ENCODE peak calls at places on chromosomes 4 and X, in four cellular contexts. Y is K562, T is HepG2, F is H1. L is an unnamed sample.

GRCh38 chrX:151722241-151722846 is 6.5 kb downstream of the FATE1 start:
- DNase-seq in Y (peak), T (peak), F (peak), L (peak)

GRCh38 chr4:141016117-141016798 is 117.0 kb downstream of the RNF150 start:
- DNase-seq in Y (no peak), T (no peak), F (no peak), L (no peak)

GRCh38 chr4:24428850-24429249 is 155.5 kb downstream of the DHX15 start:
- DNase-seq in Y (no peak), T (no peak), F (no peak), L (no peak)

GRCh38 chr4:101101072-101101471 is 246.3 kb downstream of the PPP3CA start:
- DNase-seq in Y (no peak), T (no peak), F (no peak), L (no peak)

GRCh38 chr4:9937078-9937477 is 84.2 kb downstream of the SLC2A9 start:
- DNase-seq in Y (no peak), T (no peak), F (no peak), L (no peak)

GRCh38 chr4:109719604-109720003 is 10.3 kb downstream of the PLA2G12A start:
- DNase-seq in Y (no peak), T (no peak), F (no peak), L (no peak)

GRCh38 chr4:34861661-34862060 is 1382.7 kb downstream of the ARAP2 start:
- DNase-seq in Y (no peak), T (no peak), F (no peak), L (no peak)

GRCh38 chr4:6763330-6763851 is 19.1 kb upstream of the KIAA0232 start:
- DNase-seq in Y (peak), T (no peak), F (no peak), L (peak)

GRCh38 chr4:825063-825968 is 613 bp downstream of the CPLX1 start:
- DNase-seq in Y (peak), T (no peak), F (no peak), L (no peak)

GRCh38 chrX:96692454-96692853 is 7.8 kb downstream of the DIAPH2 start:
- DNase-seq in Y (no peak), T (no peak), F (no peak), L (no peak)

GRCh38 chrX:10832103-10832502 is 211.7 kb upstream of the MID1 start:
- DNase-seq in Y (no peak), T (no peak), F (no peak), L (no peak)

GRCh38 chrX:10828640-10829039 is 208.3 kb upstream of the MID1 start:
- DNase-seq in Y (no peak), T (no peak), F (no peak), L (no peak)

DNA sequence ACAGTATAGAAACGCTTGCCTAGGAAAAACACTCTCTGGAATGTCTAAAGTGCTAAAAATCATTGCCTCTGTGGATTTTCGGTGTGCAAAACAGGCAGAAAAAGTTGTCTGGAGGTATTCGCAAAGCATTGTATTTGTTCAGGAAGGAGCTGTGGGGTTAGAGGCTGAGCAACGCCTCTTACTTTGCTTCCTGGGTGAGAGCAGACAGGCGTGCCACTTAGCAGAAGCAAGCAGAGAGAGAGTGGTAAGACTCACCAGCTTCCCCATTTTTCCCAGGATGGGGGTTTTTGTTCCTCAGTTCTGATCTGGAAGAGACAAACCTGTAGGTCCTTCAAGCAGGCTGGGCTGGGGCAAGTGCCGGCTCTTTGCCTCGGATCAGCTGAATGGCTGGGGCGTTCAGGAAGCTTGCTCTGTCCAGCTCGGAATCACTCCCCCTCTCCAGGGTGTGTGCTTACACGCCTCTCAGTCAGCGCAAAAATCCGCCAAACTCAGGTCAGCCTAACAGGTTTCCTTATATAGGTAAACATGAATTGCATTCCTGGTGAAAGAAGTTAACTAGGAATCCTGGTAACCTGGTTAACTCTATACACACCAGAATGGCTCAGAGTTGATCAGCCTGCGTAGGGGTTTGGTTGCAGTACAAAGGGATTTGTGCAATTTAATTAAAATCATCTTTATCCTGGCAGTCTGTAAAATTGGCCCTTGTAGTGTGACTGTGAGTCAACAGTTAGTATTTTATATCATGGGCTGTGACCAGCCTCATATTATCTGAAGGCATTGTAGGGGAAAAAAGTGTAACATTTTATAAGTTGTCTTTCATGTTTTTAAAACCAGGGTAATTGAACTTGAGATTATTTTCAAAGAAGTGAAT is 213.1 kb upstream of the MID1 start:
- DNase-seq in Y (peak), T (peak), F (peak), L (peak)
- TF ChIP-seq RAD21 in Y (no peak), T (no peak), F (no peak), L (no peak)

GRCh38 chrX:46330513-46330912 is 214.7 kb downstream of the ZNF674 start:
- DNase-seq in Y (no peak), T (no peak), F (no peak), L (no peak)

GRCh38 chrX:46328133-46328532 is 217.1 kb downstream of the ZNF674 start:
- DNase-seq in Y (no peak), T (no peak), F (no peak), L (no peak)

GRCh38 chrX:46330981-46331380 is 214.2 kb downstream of the ZNF674 start:
- DNase-seq in Y (no peak), T (no peak), F (no peak), L (no peak)

GRCh38 chrX:46333550-46333949 is 211.7 kb downstream of the ZNF674 start:
- DNase-seq in Y (no peak), T (no peak), F (no peak), L (no peak)
- TF ChIP-seq PHF8 in Y (no peak), T (no peak), F (no peak), L (no peak)

DNA sequence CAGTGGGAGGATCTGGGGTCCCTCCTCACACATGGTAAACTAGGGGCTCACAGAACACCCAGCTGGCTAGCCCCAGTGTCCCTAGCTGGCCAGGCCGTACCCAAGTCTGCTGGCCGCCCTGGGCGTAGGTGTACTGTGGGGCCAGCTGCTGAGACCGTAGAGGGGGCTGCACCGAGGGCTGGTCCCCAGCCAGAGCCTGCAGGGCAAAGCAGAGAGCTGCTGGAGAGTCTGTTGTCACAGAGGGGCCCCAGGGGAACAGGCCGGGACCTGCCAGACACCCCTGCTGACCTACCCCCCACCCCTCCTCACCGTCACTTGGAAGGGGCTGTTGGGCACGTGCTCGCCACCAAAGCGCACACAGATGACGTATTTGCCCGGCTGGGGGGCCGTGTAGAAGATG is 19.9 kb downstream of the FLNA start:
- DNase-seq in Y (no peak), T (no peak), F (no peak), L (no peak)
- TF ChIP-seq RAD21 in Y (no peak), T (no peak), F (no peak), L (no peak)

GRCh38 chr4:123399638-123400358 is 3.2 kb downstream of the SPRY1 start:
- DNase-seq in Y (no peak), T (no peak), F (no peak), L (no peak)
- TF ChIP-seq PHF8 in Y (peak), T (no peak), F (no peak), L (no peak)

DNA sequence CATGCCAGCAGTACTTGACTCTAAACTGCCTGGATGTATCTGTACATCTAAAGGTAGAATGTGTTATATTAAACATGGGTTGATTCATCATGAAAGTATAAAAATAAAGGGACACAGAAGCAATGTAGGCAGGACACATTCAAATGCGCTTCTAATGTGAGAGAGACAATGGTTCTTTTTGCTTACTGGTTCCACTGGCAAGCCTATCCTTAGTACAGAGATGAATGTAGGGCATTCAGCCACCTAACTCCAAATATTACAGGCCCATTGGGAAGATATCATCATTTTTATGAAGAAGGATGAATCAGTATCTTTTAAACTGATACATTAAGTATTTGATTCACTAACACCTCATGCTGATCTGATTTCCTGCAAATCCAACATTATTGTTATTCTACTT is 18.0 kb downstream of the CDKL2 start:
- DNase-seq in Y (no peak), T (no peak), F (no peak), L (no peak)
- TF ChIP-seq RAD21 in Y (no peak), T (no peak), F (no peak), L (no peak)

GRCh38 chrX:132634521-132634920 is 145.7 kb upstream of the MBNL3 start:
- DNase-seq in Y (no peak), T (no peak), F (no peak), L (no peak)

GRCh38 chrX:132636080-132636479 is 147.2 kb upstream of the MBNL3 start:
- DNase-seq in Y (no peak), T (no peak), F (no peak), L (no peak)

GRCh38 chrX:132631579-132632232 is 142.9 kb upstream of the MBNL3 start:
- DNase-seq in Y (peak), T (peak), F (no peak), L (peak)
- TF ChIP-seq PHF8 in Y (no peak), T (no peak), F (no peak), L (no peak)

DNA sequence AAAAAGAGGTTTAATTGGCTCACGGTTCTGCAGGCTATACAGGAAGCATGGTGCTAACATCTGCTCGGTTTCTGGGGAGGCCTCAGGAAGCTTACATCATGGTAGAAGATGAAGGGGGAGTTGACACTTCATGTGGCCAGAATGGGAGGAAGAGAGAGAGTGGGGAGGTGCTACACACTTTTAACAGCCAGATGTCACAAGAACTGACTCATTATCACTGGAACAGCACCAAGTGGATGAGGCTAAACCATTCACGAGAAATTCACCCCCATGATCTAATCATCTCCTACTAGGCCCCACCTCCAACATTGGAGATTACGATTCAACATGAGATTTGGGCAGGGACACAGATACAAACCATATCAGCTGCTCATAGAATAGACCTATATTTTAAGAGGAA is 255.8 kb downstream of the OPHN1 start:
- DNase-seq in Y (peak), T (no peak), F (no peak), L (no peak)
- TF ChIP-seq RAD21 in Y (no peak), T (no peak), F (no peak), L (no peak)

L was measured in A549.